ENCODE peak calls at places on chromosomes 5 and 9, in six cellular contexts. P is IMR-90, B is mammary epithelial cell, E is H9, A is GM23248, J is PC-9. C is an unnamed sample.

GRCh38 chr5:14513266-14513665 is 68.3 kb upstream of the OTULINL start:
- DNase-seq in P (peak; percentile 21), B (no peak), E (no peak), A (peak; percentile 37), J (no peak), C (no peak)

GRCh38 chr5:5342784-5343183 is 79.7 kb upstream of the ICE1 start:
- DNase-seq in P (peak; percentile 13), B (peak; percentile 12), E (no peak), A (peak; percentile 75), J (no peak), C (peak; percentile 80)

GRCh38 chr9:86064220-86064619 is 35.1 kb downstream of the GOLM1 start:
- DNase-seq in P (no peak), B (no peak), E (no peak), A (no peak), J (no peak), C (no peak)

GRCh38 chr5:167361841-167362240 is 929.6 kb upstream of the WWC1 start:
- DNase-seq in P (no peak), B (no peak), E (no peak), A (no peak), J (no peak), C (peak; percentile 15)

GRCh38 chr9:98906273-98907040 is 37.2 kb upstream of the COL15A1 start:
- DNase-seq in P (peak; percentile 46), B (no peak), E (no peak), A (no peak), J (no peak), C (no peak)

GRCh38 chr9:136299116-136299515 is 4.8 kb downstream of the CCDC187 start:
- DNase-seq in P (no peak), B (no peak), E (no peak), A (no peak), J (no peak), C (no peak)

GRCh38 chr5:7686794-7687193 is 164.1 kb downstream of the CFAP90 start:
- DNase-seq in P (no peak), B (no peak), E (no peak), A (no peak), J (no peak), C (no peak)

GRCh38 chr5:56987171-56987570 is 35.2 kb upstream of the MIER3 start:
- DNase-seq in P (no peak), B (no peak), E (no peak), A (no peak), J (no peak), C (no peak)

GRCh38 chr9:17480966-17481365 is 97.9 kb upstream of the SH3GL2 start:
- DNase-seq in P (no peak), B (no peak), E (no peak), A (no peak), J (no peak), C (no peak)

GRCh38 chr5:171984748-171985419 is 21.6 kb downstream of the FBXW11 start:
- DNase-seq in P (peak; percentile 98), B (peak; percentile 89), E (no peak), A (peak; percentile 79), J (no peak), C (peak; percentile 99)

GRCh38 chr5:147853372-147853987 is 22.0 kb upstream of the SPINK1 start:
- DNase-seq in P (no peak), B (no peak), E (no peak), A (no peak), J (no peak), C (no peak)

GRCh38 chr5:68193481-68194036 is 22.0 kb upstream of the PIK3R1 start:
- DNase-seq in P (no peak), B (peak; percentile 58), E (peak; percentile 79), A (no peak), J (no peak), C (no peak)

GRCh38 chr5:41748631-41749030 is 121.6 kb downstream of the OXCT1 start:
- DNase-seq in P (peak; percentile 50), B (peak; percentile 75), E (no peak), A (peak; percentile 14), J (no peak), C (peak; percentile 78)

GRCh38 chr9:114460513-114461225 is 44.6 kb downstream of the WHRN start:
- DNase-seq in P (no peak), B (no peak), E (peak; percentile 22), A (no peak), J (no peak), C (no peak)

GRCh38 chr5:81909677-81910076 is 62.1 kb upstream of the ATG10 start:
- DNase-seq in P (no peak), B (no peak), E (no peak), A (no peak), J (no peak), C (no peak)

GRCh38 chr5:73129143-73129542 is 8.8 kb downstream of the TMEM171 start:
- DNase-seq in P (no peak), B (no peak), E (no peak), A (no peak), J (no peak), C (no peak)

GRCh38 chr5:124302504-124302903 is 443.9 kb downstream of the ZNF608 start:
- DNase-seq in P (peak; percentile 68), B (no peak), E (no peak), A (peak; percentile 42), J (no peak), C (peak; percentile 26)

GRCh38 chr5:126971455-126972019 is 58.8 kb downstream of the MARCHF3 start:
- DNase-seq in P (no peak), B (no peak), E (no peak), A (no peak), J (no peak), C (no peak)

GRCh38 chr5:96331210-96331609 is 101.8 kb downstream of the PCSK1 start:
- DNase-seq in P (no peak), B (peak; percentile 35), E (no peak), A (peak; percentile 53), J (no peak), C (no peak)

GRCh38 chr9:88013051-88013450 is 38.7 kb upstream of the CDK20 start:
- DNase-seq in P (no peak), B (no peak), E (no peak), A (no peak), J (no peak), C (no peak)

GRCh38 chr9:21709464-21710058 is 92.9 kb upstream of the MTAP start:
- DNase-seq in P (peak; percentile 53), B (peak; percentile 57), E (peak; percentile 55), A (peak; percentile 65), J (no peak), C (no peak)

GRCh38 chr5:55538621-55539020 is 3.9 kb upstream of the PLPP1 start:
- DNase-seq in P (no peak), B (no peak), E (no peak), A (peak; percentile 19), J (no peak), C (no peak)

GRCh38 chr9:120654278-120654677 is 60.0 kb downstream of the MEGF9 start:
- DNase-seq in P (peak; percentile 2), B (peak; percentile 31), E (no peak), A (peak; percentile 4), J (no peak), C (no peak)

GRCh38 chr9:87642330-87643110 is 83.4 kb upstream of the CTSL start:
- DNase-seq in P (no peak), B (no peak), E (peak; percentile 8), A (no peak), J (no peak), C (no peak)

GRCh38 chr5:24816206-24816605 is 171.4 kb upstream of the CDH10 start:
- DNase-seq in P (no peak), B (no peak), E (no peak), A (no peak), J (no peak), C (peak; percentile 10)

GRCh38 chr9:120310035-120310434 is 269.9 kb downstream of the CDK5RAP2 start:
- DNase-seq in P (no peak), B (no peak), E (peak; percentile 2), A (no peak), J (no peak), C (no peak)

GRCh38 chr5:77359231-77359630 is 132.9 kb downstream of the WDR41 start:
- DNase-seq in P (no peak), B (no peak), E (no peak), A (no peak), J (no peak), C (no peak)

GRCh38 chr9:91646702-91647101 is 223.1 kb upstream of the NFIL3 start:
- DNase-seq in P (no peak), B (no peak), E (no peak), A (no peak), J (no peak), C (no peak)

GRCh38 chr9:91640428-91640827 is 216.8 kb upstream of the NFIL3 start:
- DNase-seq in P (no peak), B (no peak), E (no peak), A (no peak), J (no peak), C (no peak)

GRCh38 chr9:91642771-91643170 is 219.1 kb upstream of the NFIL3 start:
- DNase-seq in P (no peak), B (no peak), E (no peak), A (no peak), J (no peak), C (no peak)

GRCh38 chr9:91644433-91644832 is 220.8 kb upstream of the NFIL3 start:
- DNase-seq in P (no peak), B (no peak), E (no peak), A (no peak), J (no peak), C (no peak)

GRCh38 chr9:91643474-91644102 is 220.0 kb upstream of the NFIL3 start:
- DNase-seq in P (peak; percentile 46), B (no peak), E (no peak), A (peak; percentile 10), J (no peak), C (no peak)
- H4K20me1 ChIP-seq in P (no peaks in the 10 kb centered on the region), B (no peaks in the 10 kb centered on the region), E (no peaks in the 10 kb centered on the region), A (no peaks in the 10 kb centered on the region), J (no peaks in the 10 kb centered on the region), C (no peaks in the 10 kb centered on the region)

DNA sequence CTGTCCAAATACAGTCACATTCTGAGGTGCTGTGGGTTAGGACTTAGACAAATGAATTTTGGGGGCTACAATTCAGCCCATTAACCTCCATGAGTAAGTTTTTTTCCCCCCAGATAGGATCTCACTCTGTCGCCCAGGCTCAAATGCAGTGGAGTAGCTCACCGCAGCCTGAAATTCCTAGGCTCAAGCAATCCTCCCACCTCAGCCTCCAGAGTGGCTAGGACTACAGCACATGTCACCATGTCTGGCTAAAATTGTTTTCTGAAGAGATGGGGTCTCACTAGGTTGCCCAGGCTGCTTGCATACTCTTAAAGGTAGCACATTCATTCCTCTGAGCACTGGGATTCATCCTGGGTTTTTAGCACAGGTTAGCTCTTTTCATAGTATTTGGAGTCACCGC is 22.2 kb downstream of the PPP2CA start:
- DNase-seq in P (no peak), B (no peak), E (no peak), A (no peak), J (no peak), C (no peak)
- H4K20me1 ChIP-seq in P (peaks cover 67% of the 10 kb centered on the region), B (peaks cover 12% of the 10 kb centered on the region), E (no peaks in the 10 kb centered on the region), A (peaks cover 24% of the 10 kb centered on the region), J (peaks cover 75% of the 10 kb centered on the region), C (peaks cover 95% of the 10 kb centered on the region)

GRCh38 chr9:131657890-131658752 is 81.8 kb downstream of the RAPGEF1 start:
- DNase-seq in P (peak; percentile 95), B (peak; percentile 93), E (no peak), A (peak; percentile 93), J (peak; percentile 50), C (peak; percentile 90)
- H4K20me1 ChIP-seq in P (peaks cover 23% of the 10 kb centered on the region), B (no peaks in the 10 kb centered on the region), E (no peaks in the 10 kb centered on the region), A (no peaks in the 10 kb centered on the region), J (no peaks in the 10 kb centered on the region), C (peaks cover 35% of the 10 kb centered on the region)

DNA sequence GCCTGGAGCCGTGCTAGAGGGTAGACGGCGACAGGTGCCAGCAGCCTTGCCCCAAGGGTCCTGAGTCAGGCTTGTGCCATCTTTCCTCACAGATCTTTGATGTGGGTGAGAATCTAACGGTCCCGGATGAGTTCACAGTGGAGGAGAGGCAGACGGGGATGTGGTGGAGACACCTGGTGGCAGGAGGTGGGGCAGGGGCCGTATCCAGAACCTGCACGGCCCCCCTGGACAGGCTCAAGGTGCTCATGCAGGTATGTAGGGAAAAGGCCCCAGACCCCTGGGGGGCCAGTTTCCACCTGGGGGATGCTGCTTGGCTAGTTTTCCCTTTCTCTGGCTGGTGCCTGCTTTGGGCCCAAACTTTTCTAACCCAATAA is 24.0 kb downstream of the PTGES2 start:
- DNase-seq in P (no peak), B (no peak), E (peak; percentile 62), A (no peak), J (no peak), C (no peak)
- H4K20me1 ChIP-seq in P (peaks cover 48% of the 10 kb centered on the region), B (no peaks in the 10 kb centered on the region), E (no peaks in the 10 kb centered on the region), A (no peaks in the 10 kb centered on the region), J (peaks cover 9% of the 10 kb centered on the region), C (peaks cover 52% of the 10 kb centered on the region)